ENCODE peak calls at places on chromosomes 12 and 14, in ten cellular contexts. J is GM20000, H is type B pancreatic cell, U is progenitor cell of endocrine pancreas, W is colonic mucosa, Z is lower leg skin, X is A549, R is endothelial cell, K is adrenal gland, Y is stomach. T is an unnamed sample.

GRCh38 chr14:74511966-74512365 is 18.4 kb downstream of the ISCA2 start:
- DNase-seq in J (no peak), H (no peak), U (no peak), W (no peak), Z (no peak), X (no peak), R (no peak), K (no peak), Y (no peak), T (no peak)

GRCh38 chr14:78921856-78922255 is 751.7 kb downstream of the NRXN3 start:
- DNase-seq in J (no peak), H (no peak), U (no peak), W (no peak), Z (no peak), X (peak), R (no peak), K (no peak), Y (no peak), T (no peak)

GRCh38 chr14:94665544-94665943 is 53.4 kb downstream of the SERPINA3 start:
- DNase-seq in J (no peak), H (no peak), U (no peak), W (no peak), Z (no peak), X (no peak), R (no peak), K (no peak), Y (no peak), T (no peak)

GRCh38 chr14:73674986-73675385 is 30.2 kb downstream of the DNAL1 start:
- DNase-seq in J (no peak), H (no peak), U (no peak), W (no peak), Z (no peak), X (no peak), R (no peak), K (no peak), Y (no peak), T (no peak)

GRCh38 chr12:84910549-84911241 is 1.9 kb downstream of the SLC6A15 start:
- DNase-seq in J (no peak), H (no peak), U (no peak), W (no peak), Z (no peak), X (peak), R (peak), K (no peak), Y (no peak), T (peak)

GRCh38 chr12:122081697-122082221 is 3.2 kb downstream of the MLXIP start:
- DNase-seq in J (peak), H (no peak), U (no peak), W (peak), Z (peak), X (no peak), R (peak), K (peak), Y (no peak), T (no peak)

GRCh38 chr12:79690156-79690605 is 583 bp downstream of the PAWR start:
- DNase-seq in J (no peak), H (peak), U (no peak), W (no peak), Z (no peak), X (peak), R (peak), K (peak), Y (peak), T (peak)

GRCh38 chr12:105420659-105421240 is 90.3 kb downstream of the C12orf75 start:
- DNase-seq in J (peak), H (peak), U (peak), W (peak), Z (peak), X (peak), R (peak), K (peak), Y (peak), T (peak)

GRCh38 chr14:32682219-32682618 is 256.5 kb upstream of the NPAS3 start:
- DNase-seq in J (no peak), H (no peak), U (no peak), W (no peak), Z (no peak), X (no peak), R (no peak), K (no peak), Y (no peak), T (no peak)

GRCh38 chr12:65532744-65533143 is 254.3 kb downstream of the MSRB3 start:
- DNase-seq in J (no peak), H (no peak), U (no peak), W (no peak), Z (no peak), X (no peak), R (no peak), K (no peak), Y (no peak), T (no peak)

GRCh38 chr12:14892726-14893442 is 7.2 kb upstream of the MGP start:
- DNase-seq in J (no peak), H (no peak), U (no peak), W (no peak), Z (peak), X (peak), R (no peak), K (peak), Y (no peak), T (no peak)

GRCh38 chr12:84572186-84572585 is 340.4 kb downstream of the SLC6A15 start:
- DNase-seq in J (no peak), H (no peak), U (no peak), W (no peak), Z (no peak), X (no peak), R (no peak), K (no peak), Y (no peak), T (no peak)

GRCh38 chr14:68495101-68495637 is 297.7 kb downstream of the ZFP36L1 start:
- DNase-seq in J (no peak), H (no peak), U (no peak), W (no peak), Z (no peak), X (no peak), R (peak), K (no peak), Y (no peak), T (no peak)

GRCh38 chr12:131711551-131712205 is 788 bp downstream of the SFSWAP start:
- DNase-seq in J (no peak), H (no peak), U (no peak), W (no peak), Z (no peak), X (no peak), R (peak), K (peak), Y (no peak), T (no peak)

GRCh38 chr12:21819236-21819635 is 44.7 kb upstream of the KCNJ8 start:
- DNase-seq in J (no peak), H (no peak), U (no peak), W (no peak), Z (no peak), X (no peak), R (no peak), K (no peak), Y (no peak), T (no peak)

GRCh38 chr12:15856097-15856982 is 25.8 kb upstream of the STRAP start:
- DNase-seq in J (peak), H (no peak), U (peak), W (peak), Z (peak), X (peak), R (peak), K (peak), Y (peak), T (peak)

GRCh38 chr14:70934084-70934483 is 26.8 kb downstream of the PCNX1 start:
- DNase-seq in J (no peak), H (no peak), U (no peak), W (no peak), Z (no peak), X (no peak), R (no peak), K (no peak), Y (no peak), T (no peak)

GRCh38 chr12:5745251-5745888 is 199.7 kb downstream of the ANO2 start:
- DNase-seq in J (peak), H (peak), U (peak), W (peak), Z (peak), X (peak), R (peak), K (peak), Y (peak), T (peak)

DNA sequence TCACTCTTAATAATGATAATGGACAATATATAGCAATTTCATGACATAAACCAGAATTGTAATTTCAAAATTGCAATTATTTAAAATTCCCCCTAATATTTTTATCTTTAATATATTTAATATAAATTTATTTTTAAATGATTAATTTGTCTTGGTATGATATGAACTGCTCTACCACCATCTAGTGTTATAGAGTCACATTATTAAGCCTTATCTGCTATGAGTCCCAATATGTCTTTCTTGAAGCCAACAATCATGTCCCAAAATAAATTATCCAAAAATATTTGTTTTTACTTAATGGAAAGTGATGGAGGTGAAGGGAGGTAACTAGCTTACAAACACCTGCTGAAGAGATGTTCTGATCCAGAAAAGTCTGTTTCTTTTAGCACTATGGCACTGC is 151.4 kb downstream of the KCNC2 start:
- DNase-seq in J (no peak), H (no peak), U (no peak), W (no peak), Z (no peak), X (no peak), R (no peak), K (no peak), Y (no peak), T (no peak)
- TF ChIP-seq CTCF in J (no peak), H (no peak), U (no peak), W (no peak), Z (no peak), X (peak), R (no peak), K (no peak), Y (no peak), T (no peak)

GRCh38 chr12:69287556-69287955 is 48.2 kb downstream of the CPSF6 start:
- DNase-seq in J (no peak), H (no peak), U (no peak), W (no peak), Z (no peak), X (no peak), R (no peak), K (no peak), Y (no peak), T (no peak)

GRCh38 chr12:69278814-69279782 is 39.7 kb downstream of the CPSF6 start:
- DNase-seq in J (no peak), H (no peak), U (no peak), W (no peak), Z (no peak), X (no peak), R (no peak), K (no peak), Y (no peak), T (no peak)

DNA sequence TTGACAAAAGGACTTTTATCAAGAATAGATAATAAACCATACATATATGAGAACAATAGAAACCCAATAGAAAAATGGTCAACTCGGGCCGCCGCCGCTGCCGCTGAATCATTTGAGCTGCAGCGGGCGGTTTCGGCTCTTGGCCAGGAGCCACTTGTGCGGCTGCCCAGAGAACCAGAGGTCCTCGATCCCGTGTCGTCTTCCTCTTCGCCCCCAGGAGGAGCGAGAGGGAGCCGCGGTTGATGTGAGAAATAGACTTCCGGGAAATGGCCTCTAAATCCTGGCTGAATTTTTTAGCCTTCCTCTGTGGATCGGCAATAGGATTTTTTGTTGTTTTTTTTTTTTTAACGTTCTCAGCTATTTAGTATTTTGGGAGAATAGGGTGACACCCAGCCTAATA is 44.8 kb downstream of the CPSF6 start:
- DNase-seq in J (peak), H (no peak), U (peak), W (peak), Z (peak), X (peak), R (peak), K (peak), Y (peak), T (peak)
- TF ChIP-seq CTCF in J (no peak), H (peak), U (peak), W (peak), Z (no peak), X (no peak), R (no peak), K (no peak), Y (no peak), T (peak)

GRCh38 chr14:39034481-39035296 is 68.3 kb downstream of the SEC23A start:
- DNase-seq in J (no peak), H (no peak), U (no peak), W (no peak), Z (no peak), X (peak), R (peak), K (no peak), Y (no peak), T (no peak)
- TF ChIP-seq CTCF in J (no peak), H (peak), U (peak), W (no peak), Z (no peak), X (peak), R (peak), K (no peak), Y (no peak), T (peak)

DNA sequence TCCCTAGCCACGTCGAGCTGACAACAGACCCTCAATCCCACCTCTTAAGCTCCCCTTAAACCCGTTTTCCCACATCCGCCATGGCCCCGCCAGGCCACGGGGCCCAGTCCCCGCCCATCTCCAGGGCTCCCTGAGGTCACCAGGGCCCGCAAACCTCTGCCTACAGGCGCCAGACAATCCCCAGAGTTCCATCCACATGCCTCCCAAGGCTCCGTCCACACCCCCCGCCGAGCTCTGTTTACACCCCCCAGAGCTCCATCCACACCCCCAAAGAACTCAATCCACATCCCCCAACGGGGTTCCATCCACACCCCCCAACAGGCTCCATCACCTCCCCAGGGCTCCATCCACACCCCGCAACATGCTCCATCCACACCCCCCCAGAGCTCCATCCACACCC is 9.2 kb downstream of the JAG2 start:
- DNase-seq in J (no peak), H (no peak), U (no peak), W (no peak), Z (no peak), X (no peak), R (no peak), K (no peak), Y (no peak), T (no peak)
- TF ChIP-seq CTCF in J (no peak), H (no peak), U (no peak), W (no peak), Z (no peak), X (no peak), R (no peak), K (no peak), Y (no peak), T (no peak)

DNA sequence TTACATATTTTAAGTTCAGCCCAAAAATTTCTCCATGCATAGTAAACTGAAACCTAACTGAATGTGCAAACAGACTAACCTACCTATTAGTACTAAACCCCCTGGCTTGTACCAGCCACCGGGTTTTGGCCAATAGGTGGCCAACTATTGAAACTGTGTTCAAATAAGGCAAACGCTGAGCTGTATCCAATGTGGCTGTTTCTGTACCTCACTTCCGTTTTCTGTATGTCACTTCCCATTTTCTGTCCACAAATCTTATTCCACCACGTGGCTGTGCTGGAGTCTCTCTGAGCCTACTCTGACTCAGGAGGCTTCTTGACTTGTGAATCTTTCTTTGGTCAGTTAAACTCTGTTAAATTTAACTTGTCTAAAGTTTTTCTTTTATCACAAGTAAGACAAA is 6.0 kb upstream of the FBXO34 start:
- DNase-seq in J (no peak), H (no peak), U (no peak), W (no peak), Z (no peak), X (peak), R (no peak), K (no peak), Y (no peak), T (no peak)
- TF ChIP-seq CTCF in J (no peak), H (no peak), U (no peak), W (no peak), Z (no peak), X (no peak), R (no peak), K (no peak), Y (no peak), T (peak)

GRCh38 chr14:87883750-87884149 is 109.2 kb downstream of the GALC start:
- DNase-seq in J (no peak), H (no peak), U (no peak), W (no peak), Z (no peak), X (no peak), R (no peak), K (no peak), Y (no peak), T (no peak)

DNA sequence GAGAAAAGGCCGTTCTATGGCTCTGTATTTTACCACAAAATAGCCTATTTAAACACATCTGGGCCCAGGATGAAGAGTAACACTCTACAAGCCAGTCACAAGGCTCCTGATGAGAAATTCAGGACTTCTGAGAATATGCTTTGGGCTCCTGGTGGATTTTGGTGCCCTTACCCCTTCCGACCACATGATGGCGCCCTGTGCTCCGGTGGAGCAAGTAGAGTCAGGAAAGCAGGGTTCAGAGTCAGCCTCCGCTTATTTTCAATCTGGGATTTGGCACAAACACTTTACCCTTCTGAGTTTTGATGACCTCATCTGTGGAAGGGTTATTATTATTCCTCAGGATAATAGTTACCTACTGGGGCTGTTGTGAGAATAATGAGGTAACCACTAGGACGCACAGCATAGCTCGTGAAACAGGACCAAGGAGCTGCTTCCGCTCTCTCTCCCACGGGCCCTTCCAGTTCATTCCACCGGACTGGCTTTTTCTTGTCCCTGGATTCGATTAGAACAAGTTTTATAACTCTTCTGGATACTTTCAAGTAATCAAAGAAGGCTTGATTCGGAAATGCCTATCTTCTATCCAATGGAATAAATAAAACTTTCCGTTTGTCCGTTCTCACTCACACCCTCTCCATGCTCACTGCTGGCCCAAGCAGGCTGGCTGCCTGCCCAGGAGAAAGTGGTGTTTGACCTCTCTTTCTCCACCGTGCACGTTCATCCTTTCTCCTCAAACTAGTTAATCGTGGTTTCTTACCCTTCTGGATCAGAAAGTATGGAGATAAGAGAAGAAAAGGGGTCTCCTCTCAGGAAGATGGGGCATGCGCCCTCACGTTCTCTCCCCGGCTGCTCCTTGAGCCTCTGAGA is 104.6 kb downstream of the GALC start:
- DNase-seq in J (peak), H (no peak), U (no peak), W (peak), Z (no peak), X (peak), R (peak), K (peak), Y (no peak), T (no peak)
- TF ChIP-seq CTCF in J (peak), H (peak), U (peak), W (peak), Z (no peak), X (peak), R (peak), K (no peak), Y (no peak), T (peak)

GRCh38 chr12:115790526-115790925 is 487.0 kb downstream of the MED13L start:
- DNase-seq in J (no peak), H (no peak), U (no peak), W (no peak), Z (no peak), X (no peak), R (no peak), K (no peak), Y (no peak), T (no peak)

GRCh38 chr12:115791331-115791730 is 486.2 kb downstream of the MED13L start:
- DNase-seq in J (no peak), H (no peak), U (no peak), W (no peak), Z (no peak), X (no peak), R (no peak), K (no peak), Y (no peak), T (no peak)

GRCh38 chr12:115785548-115785947 is 491.9 kb downstream of the MED13L start:
- DNase-seq in J (no peak), H (no peak), U (no peak), W (no peak), Z (no peak), X (no peak), R (no peak), K (no peak), Y (no peak), T (no peak)
- TF ChIP-seq CTCF in J (no peak), H (no peak), U (no peak), W (no peak), Z (no peak), X (no peak), R (no peak), K (no peak), Y (no peak), T (no peak)

T was measured in neural crest cell.